ENCODE peak calls at places on chromosomes 5 and 9, in six cellular contexts. G is neural progenitor cell, K is spleen, N is tibial nerve, L is Peyer's patch, E is body of pancreas. H is an unnamed sample.

GRCh38 chr5:40446910-40447309 is 232.8 kb upstream of the PTGER4 start:
- DNase-seq in K (no peak), L (peak; percentile 66), E (no peak), G (no peak), N (no peak), H (no peak)

GRCh38 chr5:79931409-79931808 is 59.7 kb downstream of the MTX3 start:
- DNase-seq in G (no peak), E (no peak), N (no peak), K (no peak), L (no peak), H (no peak)

GRCh38 chr5:65209341-65209740 is 272.4 kb downstream of the ADAMTS6 start:
- DNase-seq in N (no peak), E (no peak), K (no peak), L (no peak), G (no peak), H (no peak)

GRCh38 chr5:132220476-132220875 is 7.2 kb downstream of the P4HA2 start:
- DNase-seq in G (no peak), K (no peak), N (no peak), L (no peak), E (no peak), H (no peak)

GRCh38 chr5:98402130-98402529 is 371.3 kb upstream of the RGMB start:
- DNase-seq in L (no peak), K (no peak), N (no peak), E (no peak), G (no peak), H (no peak)

GRCh38 chr5:79853676-79854418 is 137.2 kb downstream of the MTX3 start:
- DNase-seq in K (no peak), G (no peak), E (no peak), L (no peak), N (no peak), H (no peak)

GRCh38 chr5:55933377-55934116 is 61.2 kb downstream of the IL6ST start:
- DNase-seq in G (no peak), K (no peak), E (no peak), L (no peak), N (no peak), H (no peak)

GRCh38 chr5:34042302-34042701 is 711 bp downstream of the C1QTNF3 start:
- DNase-seq in L (peak; percentile 52), N (peak; percentile 16), K (peak; percentile 82), E (peak; percentile 44), G (no peak), H (peak; percentile 80)

GRCh38 chr9:124821247-124821623 is 32.0 kb upstream of the WDR38 start:
- DNase-seq in N (no peak), K (no peak), G (no peak), L (no peak), E (no peak), H (no peak)

GRCh38 chr9:126752376-126752775 is 52.5 kb upstream of the ZBTB43 start:
- DNase-seq in E (no peak), L (no peak), N (no peak), G (no peak), K (no peak), H (no peak)

GRCh38 chr9:128921881-128922763 is 1.3 kb downstream of the PHYHD1 start:
- DNase-seq in E (peak; percentile 67), K (no peak), L (no peak), N (peak; percentile 39), G (peak; percentile 86), H (peak; percentile 86)

GRCh38 chr5:141199359-141200235 is at the start of gene PCDHB11:
- DNase-seq in G (peak; percentile 53), N (no peak), L (no peak), K (no peak), E (peak; percentile 52), H (no peak)

GRCh38 chr9:116238751-116239340 is 85.3 kb downstream of the PAPPA start:
- DNase-seq in N (no peak), L (no peak), E (no peak), G (no peak), K (no peak), H (no peak)

GRCh38 chr9:91809581-91810285 is 140.3 kb downstream of the ROR2 start:
- DNase-seq in N (no peak), K (no peak), L (no peak), G (no peak), E (no peak), H (no peak)

GRCh38 chr9:87957839-87958238 is 16.5 kb downstream of the CDK20 start:
- DNase-seq in E (no peak), L (no peak), N (no peak), K (no peak), G (no peak), H (no peak)

GRCh38 chr5:32090026-32090754 is 83.9 kb downstream of the GOLPH3 start:
- DNase-seq in N (no peak), K (no peak), G (no peak), E (no peak), L (no peak), H (no peak)

GRCh38 chr5:158819095-158819494 is 280.6 kb downstream of the EBF1 start:
- DNase-seq in G (no peak), N (no peak), E (no peak), L (no peak), K (no peak), H (no peak)

GRCh38 chr9:136868644-136869043 is 2.5 kb upstream of the EDF1 start:
- DNase-seq in L (no peak), E (no peak), N (no peak), K (no peak), G (no peak), H (no peak)

GRCh38 chr5:139385061-139385889 is 2.2 kb upstream of the SLC23A1 start:
- DNase-seq in N (no peak), G (no peak), L (no peak), K (peak; percentile 36), E (no peak), H (no peak)

GRCh38 chr5:126138475-126139005 is 284.7 kb upstream of the GRAMD2B start:
- DNase-seq in N (no peak), E (no peak), G (peak; percentile 16), L (no peak), K (no peak), H (no peak)

GRCh38 chr5:9069650-9070049 is 476.2 kb downstream of the SEMA5A start:
- DNase-seq in K (no peak), E (no peak), N (no peak), L (no peak), G (no peak), H (no peak)

GRCh38 chr9:126516936-126517750 is 96.6 kb upstream of the LMX1B start:
- DNase-seq in E (peak; percentile 44), K (peak; percentile 90), L (peak; percentile 63), N (peak; percentile 49), G (peak; percentile 88), H (peak; percentile 84)

DNA sequence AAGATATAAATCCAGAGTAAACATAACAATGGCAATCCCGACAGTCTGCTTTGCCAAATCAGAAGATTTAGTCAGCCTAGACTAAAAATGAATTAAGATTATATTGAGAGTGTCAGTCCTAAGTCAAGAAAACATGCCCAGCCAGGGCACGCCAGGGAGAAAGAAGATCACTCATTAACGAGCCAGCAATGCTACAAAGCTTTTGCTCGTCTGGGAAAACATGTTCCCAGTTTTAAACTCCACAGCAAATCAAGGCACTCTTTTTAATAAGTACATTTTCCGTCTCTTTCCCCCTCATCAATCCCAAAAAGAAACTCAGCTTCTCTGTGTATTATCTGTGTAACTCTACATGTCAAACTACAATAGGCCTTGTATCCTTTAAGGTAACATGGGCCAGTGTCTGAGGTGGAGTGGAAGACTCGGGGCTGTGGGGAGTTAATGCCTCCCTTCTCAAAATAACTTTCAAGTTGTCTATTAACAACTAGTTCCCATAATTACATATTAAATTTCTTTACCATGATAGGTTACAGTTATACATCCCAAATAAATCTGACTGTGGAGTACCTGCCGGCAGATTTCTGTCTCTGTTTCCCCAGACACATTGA is 40.9 kb downstream of the NFIB start:
- DNase-seq in G (no peak), N (no peak), K (no peak), L (no peak), E (no peak), H (no peak)
- H3K4me1 ChIP-seq in G (peaks cover 26% of the 10 kb centered on the region), N (peaks cover 35% of the 10 kb centered on the region), K (peaks cover 13% of the 10 kb centered on the region), L (no peaks in the 10 kb centered on the region), E (peaks cover 78% of the 10 kb centered on the region), H (peaks cover 4% of the 10 kb centered on the region)

GRCh38 chr9:133938086-133938485 is 54.0 kb downstream of the VAV2 start:
- DNase-seq in N (no peak), L (no peak), K (no peak), G (no peak), E (no peak), H (no peak)

GRCh38 chr9:133938670-133939258 is 53.4 kb downstream of the VAV2 start:
- DNase-seq in N (no peak), E (no peak), K (no peak), L (no peak), G (no peak), H (no peak)

GRCh38 chr9:133939386-133939785 is 52.7 kb downstream of the VAV2 start:
- DNase-seq in K (peak; percentile 54), N (no peak), G (no peak), E (no peak), L (no peak), H (no peak)

GRCh38 chr9:133942206-133942975 is 49.7 kb downstream of the VAV2 start:
- DNase-seq in N (no peak), E (no peak), L (no peak), K (peak; percentile 67), G (no peak), H (peak; percentile 62)

DNA sequence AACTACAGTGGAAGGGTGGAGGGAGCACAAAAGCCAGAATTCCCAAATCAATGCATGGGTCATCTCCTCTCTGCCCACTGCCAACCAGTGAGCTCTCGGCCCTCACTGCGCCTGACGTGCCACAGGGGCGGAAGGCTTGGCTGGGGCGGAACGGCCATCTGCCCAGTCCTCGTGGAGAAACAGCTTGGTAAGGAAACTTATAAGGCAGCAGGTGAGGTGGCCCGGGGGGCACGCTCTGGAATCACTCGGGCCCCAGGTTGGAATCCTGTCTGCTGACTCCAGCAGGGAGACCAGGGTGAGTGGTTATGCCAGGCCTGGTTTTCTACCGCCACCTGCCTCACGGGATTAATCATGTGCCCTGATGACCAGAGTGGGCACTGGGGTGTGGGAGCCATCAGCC is 52.3 kb downstream of the VAV2 start:
- DNase-seq in E (no peak), L (no peak), N (no peak), G (no peak), K (peak; percentile 64), H (peak; percentile 33)
- H3K27ac ChIP-seq in E (no peak overlapping the region), L (no peak overlapping the region), N (no peak overlapping the region), G (no peak overlapping the region), K (no peak overlapping the region), H (no peak overlapping the region)

GRCh38 chr9:131203438-131204219 is 72.7 kb downstream of the FAM78A start:
- DNase-seq in G (peak; percentile 45), E (no peak), K (no peak), L (no peak), N (no peak), H (no peak)
- H3K36me3 ChIP-seq in G (peaks cover 4% of the 10 kb centered on the region), E (no peaks in the 10 kb centered on the region), K (peaks cover 60% of the 10 kb centered on the region), L (no peaks in the 10 kb centered on the region), N (peaks cover 17% of the 10 kb centered on the region), H (peaks cover 9% of the 10 kb centered on the region)

GRCh38 chr5:76851713-76852369 is 2.0 kb downstream of the S100Z start:
- DNase-seq in G (no peak), E (no peak), K (no peak), L (no peak), N (no peak), H (peak; percentile 60)

GRCh38 chr5:76855961-76856360 is 6.1 kb downstream of the S100Z start:
- DNase-seq in K (no peak), G (no peak), L (peak; percentile 50), E (peak; percentile 35), N (no peak), H (no peak)

GRCh38 chr5:76850543-76851140 is 828 bp downstream of the S100Z start:
- DNase-seq in G (no peak), N (no peak), E (no peak), L (no peak), K (no peak), H (no peak)

GRCh38 chr5:76852716-76853115 is 2.9 kb downstream of the S100Z start:
- DNase-seq in E (no peak), K (no peak), N (no peak), G (no peak), L (no peak), H (no peak)

GRCh38 chr5:76854644-76855043 is 4.8 kb downstream of the S100Z start:
- DNase-seq in E (no peak), G (no peak), L (no peak), N (no peak), K (no peak), H (no peak)
- H3K4me1 ChIP-seq in E (no peaks in the 10 kb centered on the region), G (no peaks in the 10 kb centered on the region), L (no peaks in the 10 kb centered on the region), N (no peaks in the 10 kb centered on the region), K (peaks cover 93% of the 10 kb centered on the region), H (no peaks in the 10 kb centered on the region)